ENCODE peak calls at places on chromosomes 3 and 15, in ten cellular contexts. One of them, this sample, is unnamed.

GRCh38 chr15:67133738-67134576 is 68.6 kb downstream of the SMAD3 start:
- DNase-seq in activated effector memory CD4-positive, alpha-beta T cell treated with Interleukin-2 at 50 U/mL for 16 hours: peak; percentile 56
- DNase-seq in nephron progenitor cell: peak; percentile 54
- DNase-seq in choroid plexus epithelial cell: peak; percentile 87
- DNase-seq in neural crest cell: no peak
- DNase-seq in AG10803: no peak
- DNase-seq in NCI-H1694: no peak
- DNase-seq in stimulated activated CD8-positive, alpha-beta memory T cell treated with anti-CD3 and anti-CD28 coated beads, Interleukin-12 subunit alpha, Interleukin-12 subunit beta, amount 100 ng/mL, for 1 hour: peak; percentile 52
- DNase-seq in GM23248: peak; percentile 57
- DNase-seq in cardiac fibroblast: peak; percentile 56
- DNase-seq in this sample: no peak

GRCh38 chr15:64143276-64143675 is 8.3 kb upstream of the SNX22 start:
- DNase-seq in activated effector memory CD4-positive, alpha-beta T cell treated with Interleukin-2 at 50 U/mL for 16 hours: no peak
- DNase-seq in nephron progenitor cell: no peak
- DNase-seq in choroid plexus epithelial cell: no peak
- DNase-seq in neural crest cell: no peak
- DNase-seq in AG10803: no peak
- DNase-seq in NCI-H1694: no peak
- DNase-seq in stimulated activated CD8-positive, alpha-beta memory T cell treated with anti-CD3 and anti-CD28 coated beads, Interleukin-12 subunit alpha, Interleukin-12 subunit beta, amount 100 ng/mL, for 1 hour: no peak
- DNase-seq in GM23248: no peak
- DNase-seq in cardiac fibroblast: no peak
- DNase-seq in this sample: no peak

GRCh38 chr3:118810499-118811035 is 224.1 kb downstream of the IGSF11 start:
- DNase-seq in activated effector memory CD4-positive, alpha-beta T cell treated with Interleukin-2 at 50 U/mL for 16 hours: no peak
- DNase-seq in nephron progenitor cell: no peak
- DNase-seq in choroid plexus epithelial cell: no peak
- DNase-seq in neural crest cell: no peak
- DNase-seq in AG10803: no peak
- DNase-seq in NCI-H1694: no peak
- DNase-seq in stimulated activated CD8-positive, alpha-beta memory T cell treated with anti-CD3 and anti-CD28 coated beads, Interleukin-12 subunit alpha, Interleukin-12 subunit beta, amount 100 ng/mL, for 1 hour: no peak
- DNase-seq in GM23248: no peak
- DNase-seq in cardiac fibroblast: no peak
- DNase-seq in this sample: no peak

GRCh38 chr3:173838644-173839043 is 441.1 kb downstream of the NLGN1 start:
- DNase-seq in activated effector memory CD4-positive, alpha-beta T cell treated with Interleukin-2 at 50 U/mL for 16 hours: no peak
- DNase-seq in nephron progenitor cell: no peak
- DNase-seq in choroid plexus epithelial cell: no peak
- DNase-seq in neural crest cell: no peak
- DNase-seq in AG10803: no peak
- DNase-seq in NCI-H1694: no peak
- DNase-seq in stimulated activated CD8-positive, alpha-beta memory T cell treated with anti-CD3 and anti-CD28 coated beads, Interleukin-12 subunit alpha, Interleukin-12 subunit beta, amount 100 ng/mL, for 1 hour: no peak
- DNase-seq in GM23248: no peak
- DNase-seq in cardiac fibroblast: no peak
- DNase-seq in this sample: no peak

GRCh38 chr3:65878831-65879230 is 159.9 kb downstream of the MAGI1 start:
- DNase-seq in activated effector memory CD4-positive, alpha-beta T cell treated with Interleukin-2 at 50 U/mL for 16 hours: no peak
- DNase-seq in nephron progenitor cell: no peak
- DNase-seq in choroid plexus epithelial cell: no peak
- DNase-seq in neural crest cell: no peak
- DNase-seq in AG10803: no peak
- DNase-seq in NCI-H1694: no peak
- DNase-seq in stimulated activated CD8-positive, alpha-beta memory T cell treated with anti-CD3 and anti-CD28 coated beads, Interleukin-12 subunit alpha, Interleukin-12 subunit beta, amount 100 ng/mL, for 1 hour: no peak
- DNase-seq in GM23248: no peak
- DNase-seq in cardiac fibroblast: no peak
- DNase-seq in this sample: no peak

GRCh38 chr3:104437131-104437750 is 929.5 kb upstream of the ALCAM start:
- DNase-seq in activated effector memory CD4-positive, alpha-beta T cell treated with Interleukin-2 at 50 U/mL for 16 hours: no peak
- DNase-seq in nephron progenitor cell: no peak
- DNase-seq in choroid plexus epithelial cell: peak; percentile 85
- DNase-seq in neural crest cell: no peak
- DNase-seq in AG10803: peak; percentile 81
- DNase-seq in NCI-H1694: no peak
- DNase-seq in stimulated activated CD8-positive, alpha-beta memory T cell treated with anti-CD3 and anti-CD28 coated beads, Interleukin-12 subunit alpha, Interleukin-12 subunit beta, amount 100 ng/mL, for 1 hour: no peak
- DNase-seq in GM23248: peak; percentile 69
- DNase-seq in cardiac fibroblast: peak; percentile 64
- DNase-seq in this sample: no peak

GRCh38 chr15:70147778-70148177 is 50.1 kb upstream of the TLE3 start:
- DNase-seq in activated effector memory CD4-positive, alpha-beta T cell treated with Interleukin-2 at 50 U/mL for 16 hours: no peak
- DNase-seq in nephron progenitor cell: no peak
- DNase-seq in choroid plexus epithelial cell: no peak
- DNase-seq in neural crest cell: no peak
- DNase-seq in AG10803: no peak
- DNase-seq in NCI-H1694: no peak
- DNase-seq in stimulated activated CD8-positive, alpha-beta memory T cell treated with anti-CD3 and anti-CD28 coated beads, Interleukin-12 subunit alpha, Interleukin-12 subunit beta, amount 100 ng/mL, for 1 hour: no peak
- DNase-seq in GM23248: no peak
- DNase-seq in cardiac fibroblast: no peak
- DNase-seq in this sample: no peak

GRCh38 chr15:39381517-39381916 is 199.4 kb upstream of the THBS1 start:
- DNase-seq in activated effector memory CD4-positive, alpha-beta T cell treated with Interleukin-2 at 50 U/mL for 16 hours: no peak
- DNase-seq in nephron progenitor cell: no peak
- DNase-seq in choroid plexus epithelial cell: peak; percentile 68
- DNase-seq in neural crest cell: no peak
- DNase-seq in AG10803: peak; percentile 53
- DNase-seq in NCI-H1694: no peak
- DNase-seq in stimulated activated CD8-positive, alpha-beta memory T cell treated with anti-CD3 and anti-CD28 coated beads, Interleukin-12 subunit alpha, Interleukin-12 subunit beta, amount 100 ng/mL, for 1 hour: no peak
- DNase-seq in GM23248: no peak
- DNase-seq in cardiac fibroblast: peak; percentile 8
- DNase-seq in this sample: no peak

GRCh38 chr3:193843447-193844301 is 250.7 kb downstream of the OPA1 start:
- DNase-seq in activated effector memory CD4-positive, alpha-beta T cell treated with Interleukin-2 at 50 U/mL for 16 hours: no peak
- DNase-seq in nephron progenitor cell: no peak
- DNase-seq in choroid plexus epithelial cell: no peak
- DNase-seq in neural crest cell: no peak
- DNase-seq in AG10803: no peak
- DNase-seq in NCI-H1694: no peak
- DNase-seq in stimulated activated CD8-positive, alpha-beta memory T cell treated with anti-CD3 and anti-CD28 coated beads, Interleukin-12 subunit alpha, Interleukin-12 subunit beta, amount 100 ng/mL, for 1 hour: no peak
- DNase-seq in GM23248: no peak
- DNase-seq in cardiac fibroblast: no peak
- DNase-seq in this sample: peak; percentile 71

GRCh38 chr15:81506071-81506470 is 132.1 kb upstream of the TMC3 start:
- DNase-seq in activated effector memory CD4-positive, alpha-beta T cell treated with Interleukin-2 at 50 U/mL for 16 hours: no peak
- DNase-seq in nephron progenitor cell: no peak
- DNase-seq in choroid plexus epithelial cell: no peak
- DNase-seq in neural crest cell: no peak
- DNase-seq in AG10803: no peak
- DNase-seq in NCI-H1694: no peak
- DNase-seq in stimulated activated CD8-positive, alpha-beta memory T cell treated with anti-CD3 and anti-CD28 coated beads, Interleukin-12 subunit alpha, Interleukin-12 subunit beta, amount 100 ng/mL, for 1 hour: no peak
- DNase-seq in GM23248: no peak
- DNase-seq in cardiac fibroblast: no peak
- DNase-seq in this sample: no peak

GRCh38 chr15:61879219-61879618 is 181.0 kb downstream of the VPS13C start:
- DNase-seq in activated effector memory CD4-positive, alpha-beta T cell treated with Interleukin-2 at 50 U/mL for 16 hours: no peak
- DNase-seq in nephron progenitor cell: no peak
- DNase-seq in choroid plexus epithelial cell: peak; percentile 21
- DNase-seq in neural crest cell: no peak
- DNase-seq in AG10803: no peak
- DNase-seq in NCI-H1694: no peak
- DNase-seq in stimulated activated CD8-positive, alpha-beta memory T cell treated with anti-CD3 and anti-CD28 coated beads, Interleukin-12 subunit alpha, Interleukin-12 subunit beta, amount 100 ng/mL, for 1 hour: no peak
- DNase-seq in GM23248: no peak
- DNase-seq in cardiac fibroblast: no peak
- DNase-seq in this sample: peak; percentile 53

GRCh38 chr3:150022406-150023238 is 51.9 kb upstream of the PFN2 start:
- DNase-seq in activated effector memory CD4-positive, alpha-beta T cell treated with Interleukin-2 at 50 U/mL for 16 hours: no peak
- DNase-seq in nephron progenitor cell: no peak
- DNase-seq in choroid plexus epithelial cell: peak; percentile 18
- DNase-seq in neural crest cell: no peak
- DNase-seq in AG10803: peak; percentile 36
- DNase-seq in NCI-H1694: no peak
- DNase-seq in stimulated activated CD8-positive, alpha-beta memory T cell treated with anti-CD3 and anti-CD28 coated beads, Interleukin-12 subunit alpha, Interleukin-12 subunit beta, amount 100 ng/mL, for 1 hour: no peak
- DNase-seq in GM23248: peak; percentile 43
- DNase-seq in cardiac fibroblast: no peak
- DNase-seq in this sample: no peak